ENCODE peak calls at places on chromosomes 7 and 10, in four cellular contexts. R is IMR-90; Q is CD8-positive, alpha-beta T cell; N is right cardiac atrium. A is an unnamed sample.

GRCh38 chr7:16354573-16354972 is 66.8 kb downstream of the CRPPA start:
- DNase-seq in Q (no peak), R (no peak), N (no peak), A (no peak)

GRCh38 chr7:47482013-47482761 is 99.7 kb downstream of the TNS3 start:
- DNase-seq in R (peak; percentile 98), N (no peak), Q (no peak), A (no peak)

GRCh38 chr7:50730459-50731400 is 52.0 kb downstream of the GRB10 start:
- DNase-seq in Q (no peak), N (no peak), R (no peak), A (no peak)

GRCh38 chr7:106598663-106599342 is 62.2 kb downstream of the CCDC71L start:
- DNase-seq in Q (peak; percentile 34), R (peak; percentile 60), N (peak; percentile 68), A (no peak)

GRCh38 chr10:71517310-71518159 is 120.8 kb downstream of the CDH23 start:
- DNase-seq in R (no peak), N (no peak), Q (no peak), A (no peak)

GRCh38 chr7:140723002-140723401 is 26.5 kb downstream of the NDUFB2 start:
- DNase-seq in R (no peak), Q (peak; percentile 23), N (no peak), A (no peak)

GRCh38 chr10:124339951-124340760 is 78.6 kb downstream of the OAT start:
- DNase-seq in N (no peak), Q (no peak), R (peak; percentile 64), A (no peak)

GRCh38 chr7:104267701-104268368 is 60.0 kb upstream of the ORC5 start:
- DNase-seq in Q (no peak), R (peak; percentile 28), N (no peak), A (no peak)

GRCh38 chr7:101538596-101539459 is 90.3 kb downstream of the MYL10 start:
- DNase-seq in N (peak; percentile 81), Q (peak; percentile 47), R (peak; percentile 37), A (peak; percentile 64)

GRCh38 chr10:71821909-71822763 is 28.9 kb downstream of the PSAP start:
- DNase-seq in N (no peak), R (peak; percentile 49), Q (no peak), A (no peak)

GRCh38 chr10:70967591-70968588 is 79.5 kb upstream of the PCBD1 start:
- DNase-seq in Q (no peak), N (no peak), R (peak; percentile 13), A (no peak)

GRCh38 chr7:139845443-139845805 is 16.4 kb downstream of the TBXAS1 start:
- DNase-seq in N (no peak), Q (no peak), R (no peak), A (no peak)

GRCh38 chr10:52443419-52444388 is 129.6 kb downstream of the DKK1 start:
- DNase-seq in N (no peak), R (peak; percentile 87), Q (no peak), A (no peak)

GRCh38 chr10:93992400-93993030 is 1.2 kb upstream of the PLCE1 start:
- DNase-seq in N (no peak), Q (no peak), R (peak; percentile 16), A (no peak)

GRCh38 chr7:38318803-38319416 is 45.5 kb upstream of the TARP start:
- DNase-seq in N (no peak), Q (no peak), R (peak; percentile 81), A (no peak)

GRCh38 chr7:27771111-27771510 is 31.1 kb downstream of the TAX1BP1 start:
- DNase-seq in N (no peak), Q (no peak), R (no peak), A (no peak)

DNA sequence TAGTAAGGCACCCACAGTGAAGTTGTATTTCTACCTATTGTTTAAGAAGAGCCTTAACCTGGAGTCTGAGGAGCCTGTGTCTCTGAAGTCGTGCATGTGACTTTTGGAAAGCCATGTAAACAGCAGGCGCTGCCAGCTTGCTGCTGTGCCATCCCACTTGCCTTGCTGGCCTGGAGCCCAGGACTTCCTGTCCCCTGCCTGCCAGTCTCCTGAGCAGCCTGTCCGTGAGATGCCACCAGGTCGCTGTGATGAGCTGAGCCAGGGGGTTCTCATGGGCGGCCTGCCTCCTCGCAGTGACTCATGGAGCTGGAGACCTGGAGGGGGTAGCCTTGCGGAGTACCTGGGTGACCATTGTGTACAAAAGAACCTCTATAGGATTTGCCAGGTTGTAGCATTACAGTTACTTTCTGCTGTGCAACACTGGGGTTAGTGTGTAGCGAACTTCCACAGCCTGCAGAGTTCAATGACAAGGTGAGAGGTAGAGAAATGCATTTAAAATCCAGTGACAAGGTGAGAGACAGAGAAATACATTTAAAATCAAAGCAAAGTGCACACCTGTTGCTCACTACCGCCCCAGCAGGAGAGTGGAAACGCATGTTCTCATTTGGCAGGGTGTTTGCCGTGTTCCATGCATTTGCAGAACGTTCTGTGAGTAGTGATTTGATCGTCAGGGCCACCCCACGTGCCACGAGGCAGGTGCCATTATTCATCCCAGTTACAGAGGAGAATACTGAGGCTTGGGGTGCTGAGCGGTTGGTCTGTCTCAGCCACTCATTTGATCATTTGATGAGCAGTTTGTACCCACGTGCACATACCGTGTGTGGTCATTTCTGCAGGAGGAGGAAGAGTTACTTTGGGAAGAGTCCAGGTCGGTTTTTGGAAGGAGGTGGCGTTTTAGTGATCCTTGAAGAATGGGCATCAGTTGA is 36.6 kb upstream of the BHLHA15 start:
- DNase-seq in N (peak; percentile 82), R (no peak), Q (no peak), A (no peak)
- H3K27ac ChIP-seq in N (peak overlapping the region; percentile 1), R (no peak overlapping the region), Q (no peak overlapping the region), A (no peak overlapping the region)

GRCh38 chr7:43838201-43838659 is 31.1 kb downstream of the MRPS24 start:
- DNase-seq in Q (no peak), R (no peak), N (no peak), A (no peak)
- H3K27ac ChIP-seq in Q (no peak overlapping the region), R (no peak overlapping the region), N (peak overlapping the region; percentile 59), A (no peak overlapping the region)

GRCh38 chr10:27713906-27714305 is 31.7 kb downstream of the MKX start:
- DNase-seq in Q (no peak), N (no peak), R (no peak), A (no peak)
- H3K27ac ChIP-seq in Q (no peak overlapping the region), N (no peak overlapping the region), R (no peak overlapping the region), A (no peak overlapping the region)

GRCh38 chr10:73850205-73850604 is 24.1 kb downstream of the CAMK2G start:
- DNase-seq in N (peak; percentile 37), R (no peak), Q (no peak), A (no peak)

GRCh38 chr10:73854310-73854709 is 20.0 kb downstream of the CAMK2G start:
- DNase-seq in Q (no peak), N (no peak), R (no peak), A (no peak)

GRCh38 chr10:73855413-73855812 is 18.9 kb downstream of the CAMK2G start:
- DNase-seq in R (no peak), Q (no peak), N (no peak), A (no peak)

GRCh38 chr10:73850863-73851461 is 23.4 kb downstream of the CAMK2G start:
- DNase-seq in R (peak; percentile 50), Q (no peak), N (peak; percentile 76), A (no peak)

GRCh38 chr10:73853196-73853595 is 21.2 kb downstream of the CAMK2G start:
- DNase-seq in N (no peak), Q (no peak), R (no peak), A (no peak)
- H3K27ac ChIP-seq in N (no peak overlapping the region), Q (no peak overlapping the region), R (no peak overlapping the region), A (no peak overlapping the region)

DNA sequence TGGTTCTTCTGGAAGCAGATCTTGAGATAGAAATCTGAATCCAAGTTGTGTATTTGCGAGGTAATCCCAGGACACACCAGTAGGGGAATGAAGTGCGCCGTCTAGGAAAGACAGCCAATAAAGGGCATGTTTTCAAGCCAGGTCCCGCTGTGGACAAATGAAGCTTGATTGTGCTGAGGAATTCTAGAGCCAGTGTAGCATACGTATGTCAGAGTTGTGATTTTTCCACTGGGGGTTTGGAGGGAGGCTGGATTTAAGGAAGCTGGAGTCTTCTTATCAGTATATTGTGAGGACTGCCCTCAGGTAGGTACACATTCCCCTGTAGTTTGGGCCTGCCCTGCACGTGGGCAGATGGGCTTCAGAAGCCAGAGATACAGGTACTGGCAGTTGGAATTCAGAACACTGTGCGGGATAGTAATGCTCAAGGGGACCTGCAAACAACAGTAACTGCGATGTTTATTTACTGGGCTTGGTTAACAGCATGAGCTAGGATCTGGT is 50.9 kb downstream of the GALNT11 start:
- DNase-seq in R (no peak), Q (no peak), N (no peak), A (no peak)
- H3K27ac ChIP-seq in R (no peak overlapping the region), Q (no peak overlapping the region), N (no peak overlapping the region), A (no peak overlapping the region)

GRCh38 chr10:3666525-3667302 is 118.3 kb downstream of the KLF6 start:
- DNase-seq in N (no peak), R (no peak), Q (no peak), A (no peak)
- H3K27ac ChIP-seq in N (no peak overlapping the region), R (no peak overlapping the region), Q (no peak overlapping the region), A (no peak overlapping the region)

DNA sequence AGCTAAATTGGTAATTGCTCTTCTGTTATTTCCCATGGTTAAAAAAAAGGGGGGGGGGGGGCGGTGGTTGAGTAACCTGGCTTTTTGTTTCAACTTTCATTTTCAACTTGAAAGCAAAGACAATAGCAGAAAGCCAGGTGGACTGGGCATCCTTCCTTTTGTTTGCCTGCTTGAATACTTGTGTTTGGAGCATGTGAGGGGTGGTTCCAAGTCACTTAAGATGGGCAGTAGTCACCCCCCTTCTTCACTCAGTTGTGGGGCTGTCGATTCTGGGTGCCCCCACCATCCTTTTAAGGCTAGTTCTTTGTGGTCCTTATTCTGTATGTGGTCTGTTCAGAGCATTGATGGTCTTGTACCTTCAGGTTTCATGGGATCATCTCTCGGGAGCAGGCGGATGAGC is 165.6 kb upstream of the PRR15 start:
- DNase-seq in N (no peak), R (no peak), Q (no peak), A (no peak)
- H3K27ac ChIP-seq in N (no peak overlapping the region), R (no peak overlapping the region), Q (no peak overlapping the region), A (no peak overlapping the region)

DNA sequence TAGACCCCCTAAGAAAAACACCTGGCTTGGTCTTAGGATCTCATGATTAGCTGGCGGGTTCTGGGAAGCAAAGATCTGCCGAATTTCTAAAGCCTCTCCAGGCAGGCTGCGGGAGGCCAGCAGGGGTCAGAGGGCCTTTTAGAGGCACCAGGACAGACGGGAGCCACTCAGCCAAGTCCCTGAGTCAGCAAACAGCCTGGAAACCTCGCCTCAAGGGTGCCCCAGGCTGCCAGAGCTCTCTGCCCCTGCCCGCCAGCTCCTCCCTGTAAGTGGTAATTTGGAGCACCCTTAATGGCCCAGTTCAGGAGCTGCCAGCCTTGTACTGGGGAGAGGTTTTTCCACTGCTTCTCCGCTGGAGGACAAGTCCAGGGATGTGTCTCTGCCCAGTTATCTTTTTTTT is 88.7 kb downstream of the HIP1 start:
- DNase-seq in Q (no peak), R (no peak), N (no peak), A (no peak)
- H3K27ac ChIP-seq in Q (no peak overlapping the region), R (no peak overlapping the region), N (peak overlapping the region; percentile 12), A (peak overlapping the region; percentile 4)

GRCh38 chr7:29381206-29382094 is 182.2 kb upstream of the PRR15 start:
- DNase-seq in R (no peak), N (no peak), Q (no peak), A (no peak)
- H3K27ac ChIP-seq in R (no peak overlapping the region), N (no peak overlapping the region), Q (no peak overlapping the region), A (no peak overlapping the region)

GRCh38 chr7:69232445-69233376 is 365.6 kb upstream of the AUTS2 start:
- DNase-seq in N (no peak), Q (no peak), R (no peak), A (no peak)
- H3K27ac ChIP-seq in N (no peak overlapping the region), Q (no peak overlapping the region), R (no peak overlapping the region), A (no peak overlapping the region)

A was measured in substantia nigra.